ENCODE peak calls at places on chromosomes 6 and 20, in five cellular contexts. P, D, K, W and T are unnamed samples.
A peak's percentile ranks its signal among the peaks of the same experiment; 100 is the strongest.

GRCh38 chr6:154471609-154472362 is 38.7 kb downstream of the CNKSR3 start:
- ATAC-seq in P (no peak), D (peak; percentile 38), K (peak; percentile 58), W (no peak), T (no peak)

GRCh38 chr6:131950767-131951575 is at the start of gene CCN2:
- ATAC-seq in P (peak; percentile 53), D (peak; percentile 85), K (peak; percentile 76), W (peak; percentile 72), T (peak; percentile 14)

GRCh38 chr6:131780600-131780999 is 27.2 kb upstream of the ENPP1 start:
- ATAC-seq in P (no peak), D (no peak), K (no peak), W (no peak), T (no peak)

GRCh38 chr6:444653-445275 is 53.2 kb downstream of the IRF4 start:
- ATAC-seq in P (no peak), D (no peak), K (no peak), W (no peak), T (peak; percentile 40)

GRCh38 chr20:51410586-51411325 is 131.8 kb downstream of the NFATC2 start:
- ATAC-seq in P (no peak), D (no peak), K (no peak), W (no peak), T (no peak)

GRCh38 chr6:77926198-77926752 is 273.4 kb downstream of the MEI4 start:
- ATAC-seq in P (no peak), D (no peak), K (no peak), W (peak; percentile 94), T (no peak)

GRCh38 chr6:167651251-167652041 is 175.3 kb upstream of the AFDN start:
- ATAC-seq in P (no peak), D (no peak), K (no peak), W (no peak), T (no peak)

GRCh38 chr20:22303523-22303922 is 280.8 kb downstream of the FOXA2 start:
- ATAC-seq in P (no peak), D (no peak), K (no peak), W (peak; percentile 55), T (no peak)

GRCh38 chr20:38426006-38426405 is 9.1 kb downstream of the SNHG17 start:
- ATAC-seq in P (no peak), D (no peak), K (peak; percentile 35), W (no peak), T (peak; percentile 91)

GRCh38 chr20:33673411-33674293 is 576 bp downstream of the NECAB3 start:
- ATAC-seq in P (no peak), D (no peak), K (no peak), W (peak; percentile 12), T (peak; percentile 70)

GRCh38 chr20:50533061-50533460 is 22.9 kb downstream of the PTPN1 start:
- ATAC-seq in P (no peak), D (no peak), K (no peak), W (no peak), T (no peak)

GRCh38 chr20:20225325-20225724 is 142.6 kb upstream of the INSM1 start:
- ATAC-seq in P (no peak), D (no peak), K (no peak), W (no peak), T (no peak)